ENCODE peak calls at places on chromosomes 4 and X, in seven cellular contexts. M is AG09319; S is activated effector memory CD4-positive, alpha-beta T cell treated with Interleukin-2 at 50 U/mL for 16 hours; A is T47D; F is A549; Y is heart right ventricle; X is ACHN. G is an unnamed sample.

GRCh38 chr4:181939199-181939945 is 303.8 kb upstream of the TENM3 start:
- DNase-seq in M (no peak), S (no peak), A (peak), F (peak), Y (no peak), X (no peak), G (no peak)

GRCh38 chrX:17738002-17738713 is 865 bp downstream of the SCML1 start:
- DNase-seq in M (no peak), S (peak), A (peak), F (peak), Y (peak), X (peak), G (no peak)

GRCh38 chrX:22314692-22315091 is 42.0 kb downstream of the CBLL2 start:
- DNase-seq in M (no peak), S (no peak), A (peak), F (peak), Y (no peak), X (peak), G (no peak)

GRCh38 chr4:152920768-152921167 is 15.4 kb upstream of the FHDC1 start:
- DNase-seq in M (no peak), S (no peak), A (peak), F (peak), Y (no peak), X (peak), G (no peak)

GRCh38 chrX:113828470-113828869 is 755.4 kb upstream of the HTR2C start:
- DNase-seq in M (no peak), S (no peak), A (no peak), F (no peak), Y (no peak), X (no peak), G (no peak)

GRCh38 chrX:40552768-40553167 is 28.0 kb upstream of the ATP6AP2 start:
- DNase-seq in M (no peak), S (no peak), A (peak), F (peak), Y (no peak), X (peak), G (no peak)

GRCh38 chr4:156197216-156197615 is 243.6 kb upstream of the CTSO start:
- DNase-seq in M (no peak), S (no peak), A (no peak), F (no peak), Y (no peak), X (no peak), G (no peak)

GRCh38 chrX:71556026-71556425 is 22.2 kb upstream of the GCNA start:
- DNase-seq in M (no peak), S (no peak), A (no peak), F (no peak), Y (no peak), X (peak), G (no peak)

GRCh38 chr4:13143234-13143633 is 340.9 kb downstream of the RAB28 start:
- DNase-seq in M (no peak), S (no peak), A (no peak), F (no peak), Y (no peak), X (no peak), G (no peak)

GRCh38 chr4:139786494-139787354 is 121.1 kb downstream of the MGST2 start:
- DNase-seq in M (no peak), S (no peak), A (no peak), F (no peak), Y (no peak), X (peak), G (no peak)

GRCh38 chr4:187798385-187798784 is 197.2 kb upstream of the ZFP42 start:
- DNase-seq in M (no peak), S (no peak), A (no peak), F (no peak), Y (no peak), X (no peak), G (no peak)

GRCh38 chr4:167114416-167114971 is 119.8 kb downstream of the SPOCK3 start:
- DNase-seq in M (no peak), S (no peak), A (no peak), F (no peak), Y (no peak), X (no peak), G (no peak)

GRCh38 chr4:7687796-7688195 is 251.9 kb downstream of the AFAP1 start:
- DNase-seq in M (no peak), S (no peak), A (no peak), F (no peak), Y (no peak), X (no peak), G (no peak)

GRCh38 chrX:35728481-35728880 is 69.7 kb upstream of the MAGEB16 start:
- DNase-seq in M (no peak), S (no peak), A (no peak), F (peak), Y (no peak), X (no peak), G (no peak)

GRCh38 chr4:86344127-86344526 is 15.7 kb downstream of the MAPK10 start:
- DNase-seq in M (no peak), S (no peak), A (no peak), F (no peak), Y (no peak), X (no peak), G (no peak)

GRCh38 chr4:89173336-89174090 is 62.2 kb downstream of the TIGD2 start:
- DNase-seq in M (no peak), S (no peak), A (no peak), F (no peak), Y (no peak), X (no peak), G (no peak)

GRCh38 chr4:72418458-72418857 is 150.6 kb downstream of the ADAMTS3 start:
- DNase-seq in M (peak), S (no peak), A (no peak), F (no peak), Y (peak), X (peak), G (peak)

GRCh38 chr4:120714581-120714980 is 207.9 kb downstream of the PRDM5 start:
- DNase-seq in M (no peak), S (no peak), A (no peak), F (no peak), Y (no peak), X (no peak), G (no peak)

GRCh38 chrX:40009890-40010289 is 87.9 kb downstream of the BCOR start:
- DNase-seq in M (no peak), S (no peak), A (no peak), F (no peak), Y (no peak), X (no peak), G (no peak)

GRCh38 chr4:159526172-159526571 is 423.3 kb downstream of the RAPGEF2 start:
- DNase-seq in M (no peak), S (no peak), A (peak), F (no peak), Y (no peak), X (no peak), G (no peak)

GRCh38 chr4:146407669-146408084 is 114.1 kb downstream of the SLC10A7 start:
- DNase-seq in M (no peak), S (no peak), A (no peak), F (no peak), Y (no peak), X (no peak), G (no peak)

GRCh38 chrX:94662665-94663064 is 988.7 kb downstream of the FAM133A start:
- DNase-seq in M (no peak), S (no peak), A (peak), F (no peak), Y (no peak), X (peak), G (no peak)

GRCh38 chrX:21131786-21132185 is 242.4 kb upstream of the CNKSR2 start:
- DNase-seq in M (no peak), S (no peak), A (no peak), F (no peak), Y (no peak), X (no peak), G (no peak)

GRCh38 chrX:153474718-153475117 is 4.3 kb upstream of the HAUS7 start:
- DNase-seq in M (no peak), S (peak), A (no peak), F (no peak), Y (peak), X (peak), G (no peak)

GRCh38 chrX:41686788-41687187 is 2.0 kb upstream of the GPR34 start:
- DNase-seq in M (no peak), S (no peak), A (no peak), F (no peak), Y (no peak), X (no peak), G (no peak)

GRCh38 chr4:168221298-168221697 is 97.3 kb downstream of the DDX60 start:
- DNase-seq in M (peak), S (no peak), A (no peak), F (no peak), Y (no peak), X (no peak), G (peak)

GRCh38 chr4:185222598-185222997 is 13.2 kb downstream of the SNX25 start:
- DNase-seq in M (no peak), S (no peak), A (no peak), F (no peak), Y (no peak), X (peak), G (no peak)

GRCh38 chr4:26030260-26030667 is 116.2 kb downstream of the SMIM20 start:
- DNase-seq in M (no peak), S (no peak), A (no peak), F (no peak), Y (no peak), X (no peak), G (no peak)

GRCh38 chr4:182307746-182308145 is 64.5 kb downstream of the TENM3 start:
- DNase-seq in M (peak), S (no peak), A (peak), F (no peak), Y (no peak), X (peak), G (peak)

GRCh38 chrX:13506574-13506973 is 62.8 kb upstream of the EGFL6 start:
- DNase-seq in M (no peak), S (peak), A (peak), F (peak), Y (peak), X (peak), G (no peak)

GRCh38 chrX:38664285-38664684 is 102.9 kb downstream of the TSPAN7 start:
- DNase-seq in M (peak), S (no peak), A (peak), F (peak), Y (no peak), X (peak), G (peak)

GRCh38 chrX:145865082-145865481 is 47.5 kb downstream of the SLITRK2 start:
- DNase-seq in M (no peak), S (no peak), A (no peak), F (no peak), Y (no peak), X (no peak), G (no peak)

GRCh38 chrX:133649659-133650058 is 234.4 kb upstream of the GPC4 start:
- DNase-seq in M (no peak), S (no peak), A (no peak), F (no peak), Y (no peak), X (no peak), G (no peak)

GRCh38 chr4:141389649-141390048 is 169.0 kb downstream of the ZNF330 start:
- DNase-seq in M (no peak), S (no peak), A (no peak), F (no peak), Y (no peak), X (no peak), G (no peak)